ENCODE peak calls at places on chromosomes 13 and 19, in eight cellular contexts. F, W, P, L, D, A, R and C are unnamed samples. For H3K4me1, the result is how much of the 10 kb centered on the place peaks cover.

GRCh38 chr13:50292082-50292481 is 276.8 kb downstream of the KCNRG start:
- DNase-seq in R (no peak), W (no peak), A (no peak), P (no peak), L (no peak), F (no peak), D (no peak), C (no peak)

GRCh38 chr13:31159306-31159705 is 2.4 kb downstream of the HSPH1 start:
- DNase-seq in A (no peak), R (no peak), F (no peak), D (no peak), L (no peak), W (no peak), P (no peak), C (no peak)

GRCh38 chr19:804419-805160 is 7.3 kb downstream of the PTBP1 start:
- DNase-seq in L (no peak), W (no peak), R (peak), F (no peak), D (no peak), P (peak), A (no peak), C (no peak)

GRCh38 chr13:93230466-93230865 is 3.9 kb downstream of the GPC6 start:
- DNase-seq in F (no peak), W (no peak), P (no peak), D (no peak), A (no peak), R (no peak), L (no peak), C (no peak)

GRCh38 chr13:36193151-36193855 is 21.1 kb downstream of the SOHLH2 start:
- DNase-seq in L (no peak), A (no peak), P (no peak), D (no peak), F (no peak), W (no peak), R (no peak), C (no peak)

GRCh38 chr13:100274942-100275506 is 186.1 kb downstream of the PCCA start:
- DNase-seq in L (no peak), R (no peak), F (no peak), A (no peak), D (no peak), W (no peak), P (no peak), C (no peak)

GRCh38 chr13:28558126-28558525 is 63.2 kb upstream of the FLT1 start:
- DNase-seq in L (no peak), P (no peak), A (no peak), W (no peak), R (no peak), F (no peak), D (no peak), C (no peak)

GRCh38 chr19:28602675-28603298 is 610.2 kb downstream of the UQCRFS1 start:
- DNase-seq in F (no peak), L (no peak), D (no peak), R (no peak), P (no peak), W (no peak), A (no peak), C (no peak)

GRCh38 chr13:75153834-75154233 is 328.1 kb downstream of the TBC1D4 start:
- DNase-seq in W (no peak), D (no peak), L (no peak), A (no peak), F (no peak), R (no peak), P (no peak), C (no peak)

GRCh38 chr19:5355076-5355475 is 14.5 kb upstream of the PTPRS start:
- DNase-seq in A (no peak), R (no peak), P (no peak), W (no peak), D (no peak), L (no peak), F (no peak), C (no peak)

GRCh38 chr13:30565658-30566057 is 52.1 kb upstream of the USPL1 start:
- DNase-seq in L (no peak), D (no peak), W (no peak), P (no peak), R (no peak), A (no peak), F (no peak), C (no peak)

GRCh38 chr13:23679214-23679613 is 109.0 kb downstream of the TNFRSF19 start:
- DNase-seq in A (no peak), F (no peak), W (no peak), D (no peak), R (no peak), L (no peak), P (no peak), C (no peak)

GRCh38 chr19:8396563-8397203 is 6.5 kb downstream of the RAB11B start:
- DNase-seq in F (peak), R (peak), L (peak), D (peak), A (peak), P (peak), W (peak), C (no peak)

GRCh38 chr19:6039541-6040225 is 61.7 kb upstream of the RANBP3 start:
- DNase-seq in F (peak), L (no peak), P (peak), R (no peak), A (no peak), W (no peak), D (no peak), C (peak)

GRCh38 chr13:30895773-30896172 is 10.3 kb upstream of the MEDAG start:
- DNase-seq in A (peak), W (peak), L (no peak), D (peak), P (no peak), R (peak), F (peak), C (peak)

GRCh38 chr19:34325961-34326360 is 39.0 kb upstream of the GPI start:
- DNase-seq in D (no peak), R (no peak), P (no peak), A (no peak), W (no peak), L (no peak), F (no peak), C (no peak)

GRCh38 chr13:76014618-76015315 is 378.6 kb downstream of the LMO7 start:
- DNase-seq in W (no peak), F (no peak), A (no peak), L (no peak), R (no peak), D (no peak), P (no peak), C (no peak)

GRCh38 chr19:52689804-52690394 is 44.9 kb downstream of the ZNF611 start:
- DNase-seq in A (peak), W (peak), D (peak), R (peak), P (peak), L (no peak), F (peak), C (peak)

GRCh38 chr13:112343591-112343990 is 32.6 kb upstream of the SPACA7 start:
- DNase-seq in W (no peak), P (peak), A (no peak), F (no peak), R (no peak), D (no peak), L (no peak), C (no peak)

GRCh38 chr19:14434543-14435319 is 1.6 kb downstream of the PKN1 start:
- DNase-seq in R (peak), F (peak), A (peak), D (peak), L (no peak), W (peak), P (peak), C (peak)

GRCh38 chr13:29535663-29536655 is 59.5 kb downstream of the SLC7A1 start:
- DNase-seq in F (no peak), W (no peak), D (no peak), A (no peak), P (no peak), R (no peak), L (no peak), C (no peak)

GRCh38 chr13:93766719-93767118 is 540.1 kb downstream of the GPC6 start:
- DNase-seq in D (no peak), W (no peak), L (no peak), P (no peak), R (no peak), A (no peak), F (no peak), C (no peak)

GRCh38 chr13:32838985-32839384 is 177.2 kb upstream of the KL start:
- DNase-seq in W (no peak), R (no peak), F (no peak), P (no peak), A (no peak), D (no peak), L (no peak), C (no peak)

GRCh38 chr19:41371541-41371940 is 4.8 kb upstream of the TMEM91 start:
- DNase-seq in F (no peak), R (no peak), P (no peak), L (no peak), W (no peak), A (no peak), D (no peak), C (no peak)

GRCh38 chr13:93045836-93046235 is 180.8 kb upstream of the GPC6 start:
- DNase-seq in W (no peak), R (no peak), L (no peak), F (no peak), D (no peak), A (no peak), P (no peak), C (no peak)

GRCh38 chr13:42786696-42787095 is 5.3 kb downstream of the FAM216B start:
- DNase-seq in R (no peak), A (no peak), D (no peak), F (no peak), W (no peak), P (no peak), L (no peak), C (no peak)
- H3K27ac ChIP-seq in R (no peak), A (peak), D (peak), F (no peak), W (no peak), P (no peak), L (no peak), C (peak)

GRCh38 chr19:23437901-23438300 is 42.6 kb upstream of the ZNF91 start:
- DNase-seq in A (no peak), F (no peak), R (no peak), D (no peak), L (no peak), W (no peak), P (no peak), C (no peak)
- H3K4me3 ChIP-seq in A (no peak), F (no peak), R (no peak), D (no peak), L (no peak), W (no peak), P (no peak), C (no peak)

DNA sequence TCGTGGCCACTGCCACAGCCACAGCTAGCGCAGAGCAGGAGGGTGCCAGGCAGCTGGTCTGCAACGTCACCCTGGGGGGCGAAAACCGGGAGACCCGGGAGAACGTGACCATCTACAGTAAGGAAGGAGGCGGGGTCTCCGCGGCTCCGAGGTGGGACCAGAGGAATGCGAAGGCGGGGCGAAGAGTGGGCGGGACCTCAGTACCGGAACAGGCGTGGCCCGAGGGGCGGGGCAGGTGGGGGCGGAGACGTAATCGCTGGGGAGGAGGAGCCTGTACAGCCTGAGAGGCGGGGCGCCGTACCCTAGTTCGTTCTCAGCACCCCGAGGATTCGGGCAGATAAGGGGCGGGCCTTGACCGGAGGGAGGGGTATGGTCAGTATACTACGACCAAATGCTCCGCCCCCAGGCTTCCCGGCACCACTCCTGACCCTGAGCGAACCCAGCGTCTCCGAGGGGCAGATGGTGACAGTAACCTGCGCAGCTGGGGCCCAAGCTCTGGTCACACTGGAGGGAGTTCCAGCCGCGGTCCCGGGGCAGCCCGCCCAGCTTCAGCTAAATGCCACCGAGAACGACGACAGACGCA is 2.5 kb downstream of the ICAM5 start:
- DNase-seq in D (peak), L (no peak), W (peak), A (peak), P (peak), F (peak), R (peak), C (no peak)
- H3K4me1 ChIP-seq in D (under half), L (half or more), W (half or more), A (under half), P (half or more), F (under half), R (under half), C (half or more)

GRCh38 chr13:25347156-25347555 is 24.6 kb upstream of the ATP8A2 start:
- DNase-seq in W (no peak), A (no peak), L (no peak), F (no peak), D (no peak), R (no peak), P (no peak), C (no peak)
- H3K27ac ChIP-seq in W (no peak), A (no peak), L (no peak), F (no peak), D (no peak), R (no peak), P (no peak), C (no peak)

GRCh38 chr19:50517704-50518075 is 4.0 kb upstream of the ASPDH start:
- DNase-seq in L (no peak), W (no peak), P (no peak), R (no peak), D (no peak), A (no peak), F (no peak), C (no peak)

GRCh38 chr19:50516456-50516855 is 2.7 kb upstream of the ASPDH start:
- DNase-seq in L (no peak), F (no peak), A (no peak), W (no peak), R (no peak), P (no peak), D (no peak), C (no peak)

GRCh38 chr19:50515168-50515561 is 1.5 kb upstream of the ASPDH start:
- DNase-seq in P (no peak), F (no peak), A (no peak), L (no peak), D (no peak), R (no peak), W (no peak), C (no peak)

GRCh38 chr19:50518091-50519005 is 4.6 kb upstream of the ASPDH start:
- DNase-seq in A (no peak), R (no peak), D (no peak), L (no peak), P (no peak), W (no peak), F (no peak), C (no peak)

DNA sequence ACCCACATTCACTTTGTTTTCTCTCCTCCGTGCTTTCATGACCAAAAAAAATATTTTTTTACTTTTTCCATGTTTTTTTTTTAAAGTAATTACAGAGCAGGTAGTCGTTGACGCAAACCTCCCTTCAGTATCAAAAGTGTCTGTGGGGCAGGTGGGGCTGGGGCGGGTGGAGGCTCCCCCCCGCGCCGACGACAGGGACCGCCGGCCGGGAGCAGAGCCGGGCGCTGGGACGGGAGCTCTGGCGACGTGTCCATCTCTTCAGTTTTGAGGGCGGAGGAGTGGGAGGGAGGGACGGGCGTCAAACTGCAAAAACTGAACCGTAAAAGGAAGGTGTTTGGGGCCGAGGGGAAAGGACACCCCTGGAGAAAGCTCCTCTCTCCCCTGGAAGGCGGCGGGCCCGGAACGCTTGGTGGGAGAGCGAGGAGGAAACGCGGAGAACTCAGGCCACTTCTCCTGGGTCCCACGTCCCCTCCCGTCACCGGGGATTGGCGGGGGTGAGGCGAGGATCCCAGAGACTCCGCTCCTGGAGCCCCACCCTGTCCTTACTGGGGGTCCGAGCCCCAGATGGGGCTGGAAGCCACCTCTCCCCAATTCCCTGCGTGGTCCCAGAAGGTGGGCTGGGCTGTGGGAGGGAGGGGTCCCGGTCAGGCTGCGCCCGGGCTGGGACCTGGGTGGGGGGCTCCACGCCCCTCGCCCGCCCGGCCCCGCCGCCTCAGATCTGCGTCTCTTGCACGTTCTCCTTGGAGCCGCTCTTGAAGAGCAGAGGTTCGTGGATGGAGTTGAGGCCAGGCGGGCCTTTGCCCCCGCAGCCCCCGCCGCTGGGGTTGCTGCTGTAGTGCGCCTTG is 3.4 kb upstream of the ASPDH start:
- DNase-seq in P (no peak), L (no peak), A (no peak), F (no peak), W (no peak), R (no peak), D (no peak), C (no peak)
- H3K4me3 ChIP-seq in P (no peak), L (no peak), A (no peak), F (no peak), W (no peak), R (no peak), D (no peak), C (no peak)

DNA sequence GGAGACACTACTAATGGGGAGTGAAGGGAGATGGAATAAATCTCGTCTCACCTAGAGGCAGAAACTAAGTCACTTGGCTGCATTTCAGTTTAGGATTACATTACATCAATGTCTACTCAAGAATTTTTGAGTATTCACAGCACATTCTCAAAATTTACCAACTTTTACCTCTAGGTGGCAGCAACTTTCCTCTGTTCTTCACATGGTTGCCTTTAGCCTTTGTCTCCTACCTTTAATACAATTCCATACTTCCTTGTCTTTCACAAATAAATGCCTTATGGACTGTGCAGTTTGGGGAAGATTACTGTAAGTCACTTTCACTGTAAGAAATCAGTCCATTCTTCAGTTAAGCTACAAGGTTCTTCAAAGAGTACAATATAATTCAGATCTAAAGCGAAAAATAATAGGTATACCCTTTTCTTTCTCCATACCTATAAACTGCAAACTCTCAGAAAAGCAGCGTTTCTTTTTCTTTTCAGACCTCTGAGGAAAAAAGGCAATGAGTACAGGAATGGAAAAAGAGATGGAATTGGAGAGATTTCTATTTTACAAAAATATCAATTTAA is 379.4 kb downstream of the KLF12 start:
- DNase-seq in P (no peak), L (no peak), A (no peak), F (no peak), D (no peak), R (no peak), W (peak), C (no peak)
- H3K4me1 ChIP-seq in P (under half), L (under half), A (under half), F (under half), D (under half), R (under half), W (under half), C (under half)